ENCODE peak calls at places on chromosomes 3 and 15, in five cellular contexts. Q is stimulated activated CD8-positive, alpha-beta memory T cell treated with anti-CD3 and anti-CD28 coated beads, Interleukin-7, amount 100 ng/mL, for 1 hour; N is GF-D8; S is activated CD4-positive, alpha-beta T cell treated with anti-CD3 and anti-CD28 coated beads for 24 hours; Z is GM12865. R is an unnamed sample.

GRCh38 chr15:31273258-31273941 is 53.2 kb upstream of the KLF13 start:
- DNase-seq in Q (no peak), N (no peak), S (no peak), Z (no peak), R (no peak)

GRCh38 chr3:126349611-126350501 is 7.4 kb downstream of the KLF15 start:
- DNase-seq in Q (no peak), N (no peak), S (no peak), Z (no peak), R (no peak)

GRCh38 chr15:56491110-56491722 is 26.3 kb upstream of the MNS1 start:
- DNase-seq in Q (peak), N (peak), S (peak), Z (peak), R (peak)

GRCh38 chr3:69143605-69144004 is 21.2 kb upstream of the LMOD3 start:
- DNase-seq in Q (no peak), N (no peak), S (no peak), Z (no peak), R (no peak)

GRCh38 chr3:55409802-55410201 is 77.3 kb downstream of the WNT5A start:
- DNase-seq in Q (no peak), N (no peak), S (no peak), Z (no peak), R (no peak)

GRCh38 chr3:169699536-169700050 is 36.1 kb upstream of the MECOM start:
- DNase-seq in Q (no peak), N (no peak), S (no peak), Z (no peak), R (no peak)

GRCh38 chr15:33310481-33311311 is at the start of gene RYR3:
- DNase-seq in Q (no peak), N (no peak), S (no peak), Z (no peak), R (no peak)

GRCh38 chr3:151169700-151170224 is 33.3 kb downstream of the GPR171 start:
- DNase-seq in Q (no peak), N (peak), S (peak), Z (peak), R (no peak)

GRCh38 chr15:47718474-47719440 is 1.5 kb downstream of the SEMA6D start:
- DNase-seq in Q (no peak), N (no peak), S (no peak), Z (no peak), R (no peak)

GRCh38 chr3:133259767-133260166 is 140.1 kb upstream of the BFSP2 start:
- DNase-seq in Q (no peak), N (no peak), S (no peak), Z (no peak), R (no peak)

GRCh38 chr15:49064281-49064653 is 18.0 kb upstream of the SECISBP2L start:
- DNase-seq in Q (no peak), N (no peak), S (no peak), Z (no peak), R (no peak)

GRCh38 chr3:197749315-197749600 is 425 bp upstream of the FYTTD1 start:
- DNase-seq in Q (no peak), N (peak), S (peak), Z (peak), R (peak)

GRCh38 chr3:148600902-148601765 is 96.6 kb upstream of the AGTR1 start:
- DNase-seq in Q (no peak), N (no peak), S (no peak), Z (no peak), R (no peak)

GRCh38 chr15:49063402-49064280 is 17.4 kb upstream of the SECISBP2L start:
- DNase-seq in Q (no peak), N (peak), S (no peak), Z (no peak), R (no peak)

GRCh38 chr3:128447561-128448013 is 19.1 kb downstream of the DNAJB8 start:
- DNase-seq in Q (no peak), N (no peak), S (peak), Z (peak), R (peak)

GRCh38 chr3:126994661-126995161 is 11.8 kb downstream of the PLXNA1 start:
- DNase-seq in Q (no peak), N (no peak), S (no peak), Z (no peak), R (no peak)

GRCh38 chr3:114506622-114507300 is 212.9 kb downstream of the TIGIT start:
- DNase-seq in Q (no peak), N (no peak), S (no peak), Z (no peak), R (no peak)

GRCh38 chr3:163364717-163365116 is 1713.6 kb downstream of the SI start:
- DNase-seq in Q (no peak), N (no peak), S (no peak), Z (no peak), R (no peak)

GRCh38 chr3:94225176-94225742 is 162.4 kb downstream of the NSUN3 start:
- DNase-seq in Q (no peak), N (no peak), S (no peak), Z (no peak), R (no peak)

GRCh38 chr3:26132942-26133341 is 343.1 kb downstream of the OXSM start:
- DNase-seq in Q (no peak), N (no peak), S (no peak), Z (no peak), R (no peak)

GRCh38 chr15:36888018-36888992 is 212.0 kb downstream of the MEIS2 start:
- DNase-seq in Q (no peak), N (no peak), S (no peak), Z (no peak), R (no peak)

GRCh38 chr3:141940204-141940776 is 63.8 kb downstream of the ATP1B3 start:
- DNase-seq in Q (no peak), N (peak), S (peak), Z (no peak), R (no peak)